ENCODE peak calls at places on chromosomes 5 and 9, in seven cellular contexts. One of them, this sample, is unnamed.

GRCh38 chr9:77218612-77219011 is 41.3 kb downstream of the VPS13A start:
- DNase-seq in A549: no peak
- DNase-seq in dorsolateral prefrontal cortex: no peak
- DNase-seq in suprapubic skin: no peak
- DNase-seq in ovary: no peak
- DNase-seq in SJCRH30: no peak
- DNase-seq in H7: no peak
- DNase-seq in this sample: no peak

GRCh38 chr5:153767221-153768218 is 271.2 kb downstream of the FAM114A2 start:
- DNase-seq in A549: no peak
- DNase-seq in dorsolateral prefrontal cortex: no peak
- DNase-seq in suprapubic skin: no peak
- DNase-seq in ovary: no peak
- DNase-seq in SJCRH30: no peak
- DNase-seq in H7: no peak
- DNase-seq in this sample: no peak

GRCh38 chr5:76689321-76690026 is 26.5 kb upstream of the F2R start:
- DNase-seq in A549: no peak
- DNase-seq in dorsolateral prefrontal cortex: no peak
- DNase-seq in suprapubic skin: no peak
- DNase-seq in ovary: no peak
- DNase-seq in SJCRH30: peak; percentile 41
- DNase-seq in H7: no peak
- DNase-seq in this sample: no peak

GRCh38 chr5:72178910-72179815 is 71.9 kb downstream of the MAP1B start:
- DNase-seq in A549: peak; percentile 17
- DNase-seq in dorsolateral prefrontal cortex: peak; percentile 55
- DNase-seq in suprapubic skin: peak; percentile 87
- DNase-seq in ovary: peak; percentile 82
- DNase-seq in SJCRH30: peak; percentile 15
- DNase-seq in H7: peak; percentile 40
- DNase-seq in this sample: no peak

GRCh38 chr5:1840741-1841521 is 39.7 kb downstream of the NDUFS6 start:
- DNase-seq in A549: no peak
- DNase-seq in dorsolateral prefrontal cortex: no peak
- DNase-seq in suprapubic skin: peak; percentile 77
- DNase-seq in ovary: no peak
- DNase-seq in SJCRH30: no peak
- DNase-seq in H7: peak; percentile 87
- DNase-seq in this sample: no peak

GRCh38 chr5:102678267-102679058 is 76.6 kb upstream of the PAM start:
- DNase-seq in A549: no peak
- DNase-seq in dorsolateral prefrontal cortex: no peak
- DNase-seq in suprapubic skin: no peak
- DNase-seq in ovary: no peak
- DNase-seq in SJCRH30: no peak
- DNase-seq in H7: no peak
- DNase-seq in this sample: no peak

GRCh38 chr9:116639251-116639741 is 47.8 kb upstream of the TRIM32 start:
- DNase-seq in A549: no peak
- DNase-seq in dorsolateral prefrontal cortex: no peak
- DNase-seq in suprapubic skin: no peak
- DNase-seq in ovary: no peak
- DNase-seq in SJCRH30: no peak
- DNase-seq in H7: no peak
- DNase-seq in this sample: no peak

GRCh38 chr9:127112056-127112455 is 10.4 kb downstream of the ANGPTL2 start:
- DNase-seq in A549: no peak
- DNase-seq in dorsolateral prefrontal cortex: no peak
- DNase-seq in suprapubic skin: no peak
- DNase-seq in ovary: peak; percentile 85
- DNase-seq in SJCRH30: no peak
- DNase-seq in H7: peak; percentile 96
- DNase-seq in this sample: no peak

GRCh38 chr5:96528816-96529474 is 95.9 kb upstream of the PCSK1 start:
- DNase-seq in A549: no peak
- DNase-seq in dorsolateral prefrontal cortex: no peak
- DNase-seq in suprapubic skin: no peak
- DNase-seq in ovary: no peak
- DNase-seq in SJCRH30: no peak
- DNase-seq in H7: no peak
- DNase-seq in this sample: no peak

GRCh38 chr5:8908055-8908683 is 637.7 kb downstream of the SEMA5A start:
- DNase-seq in A549: peak; percentile 15
- DNase-seq in dorsolateral prefrontal cortex: no peak
- DNase-seq in suprapubic skin: no peak
- DNase-seq in ovary: no peak
- DNase-seq in SJCRH30: peak; percentile 4
- DNase-seq in H7: peak; percentile 28
- DNase-seq in this sample: no peak

GRCh38 chr5:159003045-159004030 is 96.4 kb downstream of the EBF1 start:
- DNase-seq in A549: peak; percentile 13
- DNase-seq in dorsolateral prefrontal cortex: no peak
- DNase-seq in suprapubic skin: no peak
- DNase-seq in ovary: no peak
- DNase-seq in SJCRH30: no peak
- DNase-seq in H7: no peak
- DNase-seq in this sample: no peak

GRCh38 chr5:66015296-66015960 is 89.1 kb downstream of the ERBIN start:
- DNase-seq in A549: no peak
- DNase-seq in dorsolateral prefrontal cortex: no peak
- DNase-seq in suprapubic skin: no peak
- DNase-seq in ovary: no peak
- DNase-seq in SJCRH30: no peak
- DNase-seq in H7: no peak
- DNase-seq in this sample: no peak

GRCh38 chr5:79956173-79956670 is 34.8 kb downstream of the MTX3 start:
- DNase-seq in A549: peak; percentile 10
- DNase-seq in dorsolateral prefrontal cortex: no peak
- DNase-seq in suprapubic skin: no peak
- DNase-seq in ovary: no peak
- DNase-seq in SJCRH30: peak; percentile 13
- DNase-seq in H7: peak; percentile 15
- DNase-seq in this sample: no peak

GRCh38 chr5:142263346-142263745 is 61.5 kb downstream of the SPRY4 start:
- DNase-seq in A549: no peak
- DNase-seq in dorsolateral prefrontal cortex: no peak
- DNase-seq in suprapubic skin: no peak
- DNase-seq in ovary: no peak
- DNase-seq in SJCRH30: no peak
- DNase-seq in H7: no peak
- DNase-seq in this sample: no peak

GRCh38 chr9:132200706-132201105 is 38.8 kb downstream of the NTNG2 start:
- DNase-seq in A549: no peak
- DNase-seq in dorsolateral prefrontal cortex: no peak
- DNase-seq in suprapubic skin: no peak
- DNase-seq in ovary: no peak
- DNase-seq in SJCRH30: no peak
- DNase-seq in H7: no peak
- DNase-seq in this sample: no peak

GRCh38 chr5:149475777-149476176 is 75.5 kb downstream of the CSNK1A1 start:
- DNase-seq in A549: no peak
- DNase-seq in dorsolateral prefrontal cortex: no peak
- DNase-seq in suprapubic skin: no peak
- DNase-seq in ovary: no peak
- DNase-seq in SJCRH30: no peak
- DNase-seq in H7: no peak
- DNase-seq in this sample: no peak
- H3K4me3 ChIP-seq in A549: no peak overlapping the region
- H3K4me3 ChIP-seq in dorsolateral prefrontal cortex: no peak overlapping the region
- H3K4me3 ChIP-seq in suprapubic skin: no peak overlapping the region
- H3K4me3 ChIP-seq in ovary: no peak overlapping the region
- H3K4me3 ChIP-seq in SJCRH30: no peak overlapping the region
- H3K4me3 ChIP-seq in H7: no peak overlapping the region
- H3K4me3 ChIP-seq in this sample: no peak overlapping the region

DNA sequence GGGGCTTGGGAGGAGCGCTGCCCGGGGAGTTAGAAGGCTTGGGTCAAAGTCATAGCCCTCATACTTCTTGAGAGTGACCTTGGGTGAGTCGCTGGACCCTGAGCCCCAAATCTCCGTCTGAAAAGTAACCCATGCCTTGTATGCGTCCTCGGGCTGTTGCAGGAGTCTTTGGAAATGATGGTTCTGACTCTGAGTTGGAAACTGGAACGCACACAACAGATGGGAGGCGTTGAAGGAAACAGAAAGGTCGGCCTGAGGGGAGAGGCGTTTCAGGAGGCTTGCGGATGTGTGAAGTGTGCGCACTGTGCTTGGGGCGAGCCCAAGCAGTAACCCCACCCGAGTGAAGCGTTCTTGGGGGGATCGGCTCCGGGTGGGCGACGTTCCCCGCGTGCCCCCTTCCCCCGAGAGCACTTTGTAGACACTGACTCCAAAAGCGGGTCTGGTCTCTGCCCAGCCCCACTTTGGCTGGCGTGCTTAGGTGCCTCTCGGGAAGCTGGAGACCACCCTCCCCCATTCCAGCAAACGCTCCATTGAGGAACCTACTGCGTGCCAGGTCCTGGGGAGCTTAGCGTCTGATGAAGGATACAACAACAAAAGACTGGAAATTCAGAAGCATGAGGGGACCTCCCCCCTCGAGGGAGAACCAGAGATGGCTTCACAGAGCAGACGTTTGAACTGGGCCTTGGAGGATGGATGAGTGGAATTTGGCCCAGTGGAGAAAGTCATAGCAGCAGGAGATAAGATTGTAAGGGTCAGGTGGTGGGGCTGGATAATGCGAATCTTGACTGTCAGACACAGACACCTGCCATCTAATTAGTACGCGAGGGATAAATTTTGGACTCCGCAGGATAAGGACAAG is 949 bp upstream of the SLC25A51 start:
- DNase-seq in A549: no peak
- DNase-seq in dorsolateral prefrontal cortex: no peak
- DNase-seq in suprapubic skin: peak; percentile 72
- DNase-seq in ovary: peak; percentile 34
- DNase-seq in SJCRH30: no peak
- DNase-seq in H7: peak; percentile 42
- DNase-seq in this sample: no peak
- H3K4me3 ChIP-seq in A549: peak overlapping the region; percentile 94
- H3K4me3 ChIP-seq in dorsolateral prefrontal cortex: peak overlapping the region; percentile 100
- H3K4me3 ChIP-seq in suprapubic skin: peak overlapping the region; percentile 76
- H3K4me3 ChIP-seq in ovary: peak overlapping the region; percentile 93
- H3K4me3 ChIP-seq in SJCRH30: peak overlapping the region; percentile 69
- H3K4me3 ChIP-seq in H7: peak overlapping the region; percentile 95
- H3K4me3 ChIP-seq in this sample: peak overlapping the region; percentile 81

DNA sequence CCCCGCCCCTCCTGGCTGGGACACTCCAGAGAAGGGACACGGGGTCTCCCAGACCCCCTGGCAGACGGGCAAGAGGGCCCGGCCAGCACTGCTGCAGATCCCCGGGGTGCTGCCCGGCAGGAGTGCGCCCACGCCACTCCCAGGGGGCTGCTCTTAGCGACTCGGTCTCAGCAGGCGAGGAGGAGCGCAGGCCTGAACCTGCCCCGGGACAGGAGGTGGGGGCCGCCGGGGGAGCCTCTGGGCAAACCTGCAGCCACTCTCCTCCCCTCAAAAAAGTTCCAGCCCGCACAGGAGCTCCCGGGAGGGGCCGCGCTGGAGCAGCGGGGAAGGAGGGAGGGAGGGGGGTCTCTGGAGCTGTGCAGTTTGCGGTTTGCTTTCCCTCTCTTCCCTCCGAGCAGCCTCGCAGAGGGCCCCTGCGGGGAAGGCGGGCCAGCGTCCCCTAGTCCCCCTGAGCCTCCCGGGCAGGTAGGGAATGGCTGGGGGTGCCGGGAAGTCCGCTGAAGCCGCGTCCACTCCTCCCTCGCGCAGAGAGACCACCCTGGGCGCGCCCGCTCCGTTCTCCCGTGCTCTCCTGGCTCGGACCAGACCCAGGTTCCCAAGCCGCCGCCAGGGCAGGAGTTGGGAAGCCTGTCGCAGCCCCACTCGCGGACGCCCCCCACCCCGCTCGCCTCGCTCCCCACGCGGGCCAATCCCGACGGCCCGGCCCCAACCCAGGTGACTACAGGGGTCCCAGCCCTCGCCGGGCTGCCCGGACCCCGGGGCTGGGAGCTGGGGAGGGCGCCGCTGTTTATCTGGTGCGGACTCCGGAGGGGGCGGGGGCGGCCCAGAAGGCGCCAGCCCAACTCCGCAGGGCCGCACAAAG is 44.2 kb downstream of the NACC2 start:
- DNase-seq in A549: no peak
- DNase-seq in dorsolateral prefrontal cortex: peak; percentile 61
- DNase-seq in suprapubic skin: no peak
- DNase-seq in ovary: no peak
- DNase-seq in SJCRH30: peak; percentile 43
- DNase-seq in H7: peak; percentile 85
- DNase-seq in this sample: no peak
- H3K4me3 ChIP-seq in A549: peak overlapping the region; percentile 84
- H3K4me3 ChIP-seq in dorsolateral prefrontal cortex: peak overlapping the region; percentile 78
- H3K4me3 ChIP-seq in suprapubic skin: peak overlapping the region; percentile 65
- H3K4me3 ChIP-seq in ovary: peak overlapping the region; percentile 53
- H3K4me3 ChIP-seq in SJCRH30: peak overlapping the region; percentile 61
- H3K4me3 ChIP-seq in H7: peak overlapping the region; percentile 63
- H3K4me3 ChIP-seq in this sample: no peak overlapping the region

GRCh38 chr5:111720333-111720890 is 36.6 kb downstream of the NREP start:
- DNase-seq in A549: no peak
- DNase-seq in dorsolateral prefrontal cortex: no peak
- DNase-seq in suprapubic skin: no peak
- DNase-seq in ovary: no peak
- DNase-seq in SJCRH30: no peak
- DNase-seq in H7: no peak
- DNase-seq in this sample: no peak
- H3K4me3 ChIP-seq in A549: no peak overlapping the region
- H3K4me3 ChIP-seq in dorsolateral prefrontal cortex: no peak overlapping the region
- H3K4me3 ChIP-seq in suprapubic skin: no peak overlapping the region
- H3K4me3 ChIP-seq in ovary: no peak overlapping the region
- H3K4me3 ChIP-seq in SJCRH30: no peak overlapping the region
- H3K4me3 ChIP-seq in H7: no peak overlapping the region
- H3K4me3 ChIP-seq in this sample: no peak overlapping the region